ENCODE peak calls at places on chromosome 17, in five cellular contexts. One of them, this sample, is unnamed. For H3K4me1, the result is how much of the 10 kb centered on the place peaks cover.

GRCh38 chr17:69524854-69525253 is 110.4 kb downstream of the MAP2K6 start:
- DNase-seq in heart right ventricle: no peak
- DNase-seq in body of pancreas: no peak
- DNase-seq in left ventricle myocardium inferior: no peak
- DNase-seq in OCI-LY7: no peak
- DNase-seq in this sample: no peak

GRCh38 chr17:31373150-31374082 is 18.1 kb upstream of the RAB11FIP4 start:
- DNase-seq in OCI-LY7: peak
- DNase-seq in heart right ventricle: no peak
- DNase-seq in left ventricle myocardium inferior: no peak
- DNase-seq in body of pancreas: no peak
- DNase-seq in this sample: no peak

GRCh38 chr17:45936610-45937009 is 42.3 kb downstream of the MAPT start:
- DNase-seq in left ventricle myocardium inferior: no peak
- DNase-seq in body of pancreas: no peak
- DNase-seq in heart right ventricle: no peak
- DNase-seq in OCI-LY7: no peak
- DNase-seq in this sample: no peak

GRCh38 chr17:14923981-14924380 is 341.1 kb downstream of the PMP22 start:
- DNase-seq in body of pancreas: no peak
- DNase-seq in OCI-LY7: no peak
- DNase-seq in heart right ventricle: no peak
- DNase-seq in left ventricle myocardium inferior: no peak
- DNase-seq in this sample: no peak

GRCh38 chr17:48442819-48443218 is 12.8 kb upstream of the SKAP1 start:
- DNase-seq in left ventricle myocardium inferior: no peak
- DNase-seq in body of pancreas: no peak
- DNase-seq in heart right ventricle: no peak
- DNase-seq in OCI-LY7: no peak
- DNase-seq in this sample: no peak

GRCh38 chr17:78717431-78717980 is 64.6 kb downstream of the CYTH1 start:
- DNase-seq in heart right ventricle: no peak
- DNase-seq in left ventricle myocardium inferior: no peak
- DNase-seq in body of pancreas: peak
- DNase-seq in OCI-LY7: peak
- DNase-seq in this sample: no peak

GRCh38 chr17:44628234-44629188 is 27.8 kb upstream of the MEIOC start:
- DNase-seq in left ventricle myocardium inferior: peak
- DNase-seq in heart right ventricle: peak
- DNase-seq in OCI-LY7: peak
- DNase-seq in body of pancreas: peak
- DNase-seq in this sample: no peak

GRCh38 chr17:42266918-42267766 is 9.0 kb downstream of the STAT5B start:
- DNase-seq in OCI-LY7: no peak
- DNase-seq in body of pancreas: no peak
- DNase-seq in heart right ventricle: no peak
- DNase-seq in left ventricle myocardium inferior: no peak
- DNase-seq in this sample: peak

GRCh38 chr17:15260376-15261062 is 4.6 kb downstream of the PMP22 start:
- DNase-seq in OCI-LY7: no peak
- DNase-seq in body of pancreas: peak
- DNase-seq in left ventricle myocardium inferior: peak
- DNase-seq in heart right ventricle: peak
- DNase-seq in this sample: peak

GRCh38 chr17:49437696-49438438 is 23.2 kb upstream of the PHB1 start:
- DNase-seq in left ventricle myocardium inferior: no peak
- DNase-seq in OCI-LY7: no peak
- DNase-seq in heart right ventricle: no peak
- DNase-seq in body of pancreas: no peak
- DNase-seq in this sample: no peak

GRCh38 chr17:54937018-54937417 is 31.4 kb downstream of the COX11 start:
- DNase-seq in OCI-LY7: no peak
- DNase-seq in left ventricle myocardium inferior: no peak
- DNase-seq in body of pancreas: no peak
- DNase-seq in heart right ventricle: no peak
- DNase-seq in this sample: no peak

GRCh38 chr17:29151567-29151966 is 28.6 kb downstream of the MYO18A start:
- DNase-seq in OCI-LY7: no peak
- DNase-seq in heart right ventricle: no peak
- DNase-seq in left ventricle myocardium inferior: no peak
- DNase-seq in body of pancreas: no peak
- DNase-seq in this sample: no peak

GRCh38 chr17:56184650-56185049 is 31.4 kb downstream of the ANKFN1 start:
- DNase-seq in OCI-LY7: no peak
- DNase-seq in body of pancreas: no peak
- DNase-seq in heart right ventricle: no peak
- DNase-seq in left ventricle myocardium inferior: no peak
- DNase-seq in this sample: no peak

DNA sequence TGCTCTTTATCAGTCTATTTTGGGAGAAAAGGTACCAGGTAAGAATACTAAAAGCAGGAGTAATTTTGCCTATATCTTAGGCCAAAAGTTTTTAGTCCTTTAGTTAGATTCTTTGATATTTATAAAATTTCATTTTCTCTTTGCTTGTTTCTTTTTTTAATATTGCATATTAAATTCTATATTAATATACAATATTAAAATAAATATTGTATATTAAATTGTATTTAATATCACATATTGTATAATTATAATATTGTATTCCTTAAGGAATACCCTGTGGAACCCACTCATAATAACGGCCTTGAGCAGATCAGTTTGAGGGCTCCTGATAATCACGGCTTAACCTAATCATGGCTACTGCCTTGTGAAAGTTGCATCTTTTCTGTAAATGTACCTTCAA is 1.9 kb downstream of the CEP95 start:
- DNase-seq in left ventricle myocardium inferior: no peak
- DNase-seq in body of pancreas: no peak
- DNase-seq in OCI-LY7: no peak
- DNase-seq in heart right ventricle: no peak
- DNase-seq in this sample: no peak
- H3K27ac ChIP-seq in left ventricle myocardium inferior: no peak
- H3K27ac ChIP-seq in body of pancreas: no peak
- H3K27ac ChIP-seq in OCI-LY7: no peak
- H3K27ac ChIP-seq in heart right ventricle: no peak
- H3K27ac ChIP-seq in this sample: no peak

GRCh38 chr17:81804559-81805399 is 829 bp downstream of the GCGR start:
- DNase-seq in heart right ventricle: no peak
- DNase-seq in OCI-LY7: no peak
- DNase-seq in body of pancreas: peak
- DNase-seq in left ventricle myocardium inferior: no peak
- DNase-seq in this sample: no peak
- H3K4me3 ChIP-seq in heart right ventricle: no peak
- H3K4me3 ChIP-seq in OCI-LY7: no peak
- H3K4me3 ChIP-seq in body of pancreas: no peak
- H3K4me3 ChIP-seq in left ventricle myocardium inferior: peak
- H3K4me3 ChIP-seq in this sample: no peak

DNA sequence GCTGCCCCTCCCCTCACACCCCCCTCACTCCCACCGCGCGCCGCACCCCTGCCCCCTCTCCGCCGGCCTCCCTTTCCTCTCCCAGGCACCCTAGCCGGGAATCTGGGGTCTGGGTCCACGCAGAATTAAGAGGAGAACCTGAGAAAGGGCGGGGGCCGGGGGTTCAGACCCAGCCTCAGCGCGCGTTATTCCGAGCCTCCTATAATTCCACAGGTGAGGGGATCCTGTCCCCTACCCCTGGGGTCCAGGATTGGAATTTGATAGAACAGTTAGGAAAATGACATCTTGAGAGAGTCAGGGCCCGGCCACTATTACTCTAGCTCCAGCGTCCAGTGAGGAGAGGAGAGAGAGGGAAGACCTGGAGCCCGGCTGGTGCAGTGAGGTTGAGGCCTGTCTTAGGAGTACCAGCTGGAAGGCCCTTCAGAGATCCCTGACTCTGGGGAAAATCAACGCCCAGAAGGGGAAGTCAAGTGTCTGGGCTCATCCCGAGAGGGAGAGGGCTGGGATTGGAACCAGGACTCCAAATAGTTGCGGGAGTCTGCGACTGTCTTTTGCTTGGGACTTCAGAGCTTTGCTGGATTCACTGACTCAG is 17.3 kb downstream of the GRB7 start:
- DNase-seq in left ventricle myocardium inferior: no peak
- DNase-seq in OCI-LY7: peak
- DNase-seq in heart right ventricle: no peak
- DNase-seq in body of pancreas: no peak
- DNase-seq in this sample: no peak
- H3K4me1 ChIP-seq in left ventricle myocardium inferior: under half
- H3K4me1 ChIP-seq in OCI-LY7: half or more
- H3K4me1 ChIP-seq in heart right ventricle: under half
- H3K4me1 ChIP-seq in body of pancreas: under half
- H3K4me1 ChIP-seq in this sample: under half

GRCh38 chr17:58639681-58640080 is 52.2 kb downstream of the TEX14 start:
- DNase-seq in heart right ventricle: no peak
- DNase-seq in OCI-LY7: no peak
- DNase-seq in left ventricle myocardium inferior: no peak
- DNase-seq in body of pancreas: no peak
- DNase-seq in this sample: no peak

GRCh38 chr17:58637011-58637570 is 54.8 kb downstream of the TEX14 start:
- DNase-seq in left ventricle myocardium inferior: no peak
- DNase-seq in heart right ventricle: no peak
- DNase-seq in OCI-LY7: no peak
- DNase-seq in body of pancreas: no peak
- DNase-seq in this sample: no peak

GRCh38 chr17:58643147-58643546 is 48.7 kb downstream of the TEX14 start:
- DNase-seq in body of pancreas: no peak
- DNase-seq in OCI-LY7: no peak
- DNase-seq in heart right ventricle: no peak
- DNase-seq in left ventricle myocardium inferior: no peak
- DNase-seq in this sample: no peak

GRCh38 chr17:58641937-58642336 is 49.9 kb downstream of the TEX14 start:
- DNase-seq in heart right ventricle: no peak
- DNase-seq in OCI-LY7: no peak
- DNase-seq in left ventricle myocardium inferior: no peak
- DNase-seq in body of pancreas: no peak
- DNase-seq in this sample: no peak

GRCh38 chr17:58640202-58640601 is 51.6 kb downstream of the TEX14 start:
- DNase-seq in OCI-LY7: no peak
- DNase-seq in body of pancreas: no peak
- DNase-seq in heart right ventricle: no peak
- DNase-seq in left ventricle myocardium inferior: no peak
- DNase-seq in this sample: no peak
- H3K27ac ChIP-seq in OCI-LY7: no peak
- H3K27ac ChIP-seq in body of pancreas: no peak
- H3K27ac ChIP-seq in heart right ventricle: no peak
- H3K27ac ChIP-seq in left ventricle myocardium inferior: no peak
- H3K27ac ChIP-seq in this sample: no peak

DNA sequence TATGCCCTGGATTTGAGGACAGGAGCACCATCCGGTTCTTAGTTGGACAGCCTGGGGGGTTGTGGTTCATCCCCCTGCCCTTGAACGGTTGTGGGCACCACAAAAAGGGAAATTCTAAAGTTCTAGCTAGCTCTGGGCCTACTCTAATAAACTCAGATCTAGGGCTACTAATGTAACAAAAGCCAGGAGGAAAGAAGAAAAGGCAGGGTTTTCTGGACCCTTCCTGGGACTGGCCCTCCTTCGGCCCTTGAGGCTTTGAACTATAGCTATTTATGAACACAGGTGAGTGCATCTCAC is 15.1 kb downstream of the ETV4 start:
- DNase-seq in OCI-LY7: no peak
- DNase-seq in body of pancreas: no peak
- DNase-seq in left ventricle myocardium inferior: no peak
- DNase-seq in heart right ventricle: no peak
- DNase-seq in this sample: no peak
- H3K4me3 ChIP-seq in OCI-LY7: no peak
- H3K4me3 ChIP-seq in body of pancreas: no peak
- H3K4me3 ChIP-seq in left ventricle myocardium inferior: peak
- H3K4me3 ChIP-seq in heart right ventricle: no peak
- H3K4me3 ChIP-seq in this sample: no peak

GRCh38 chr17:17795296-17795695 is 41.5 kb downstream of the SREBF1 start:
- DNase-seq in left ventricle myocardium inferior: no peak
- DNase-seq in body of pancreas: no peak
- DNase-seq in OCI-LY7: no peak
- DNase-seq in heart right ventricle: no peak
- DNase-seq in this sample: no peak
- H3K4me1 ChIP-seq in left ventricle myocardium inferior: half or more
- H3K4me1 ChIP-seq in body of pancreas: under half
- H3K4me1 ChIP-seq in OCI-LY7: under half
- H3K4me1 ChIP-seq in heart right ventricle: under half
- H3K4me1 ChIP-seq in this sample: under half

GRCh38 chr17:17797119-17797809 is 39.5 kb downstream of the SREBF1 start:
- DNase-seq in left ventricle myocardium inferior: no peak
- DNase-seq in OCI-LY7: no peak
- DNase-seq in body of pancreas: no peak
- DNase-seq in heart right ventricle: no peak
- DNase-seq in this sample: no peak
- H3K27ac ChIP-seq in left ventricle myocardium inferior: no peak
- H3K27ac ChIP-seq in OCI-LY7: no peak
- H3K27ac ChIP-seq in body of pancreas: no peak
- H3K27ac ChIP-seq in heart right ventricle: no peak
- H3K27ac ChIP-seq in this sample: no peak